ENCODE peak calls at places on chromosomes 11 and 22, in eight cellular contexts. Q is psoas muscle; B is A549; O is Jurkat, Clone E6-1; V is Peyer's patch; N is pancreas; Y is body of pancreas; R is prostate gland. F is an unnamed sample.

GRCh38 chr11:113862430-113862829 is 12.9 kb downstream of the USP28 start:
- DNase-seq in O (no peak), V (no peak), Q (no peak), B (peak; percentile 8), R (no peak), Y (no peak), N (no peak), F (no peak)

GRCh38 chr22:26889794-26890193 is 232.4 kb downstream of the MIAT start:
- DNase-seq in N (no peak), O (no peak), V (no peak), Y (no peak), B (no peak), R (no peak), Q (no peak), F (no peak)

GRCh38 chr22:36764060-36764459 is 11.9 kb downstream of the IFT27 start:
- DNase-seq in B (no peak), Y (no peak), Q (no peak), R (no peak), O (no peak), N (peak; percentile 36), V (no peak), F (no peak)

GRCh38 chr22:30609260-30610185 is 2.5 kb downstream of the TCN2 start:
- DNase-seq in Q (peak; percentile 32), O (no peak), Y (peak; percentile 65), R (no peak), N (no peak), V (no peak), B (peak; percentile 78), F (peak; percentile 70)

GRCh38 chr11:61071208-61071681 is 31.0 kb upstream of the CD5 start:
- DNase-seq in Q (no peak), Y (no peak), R (no peak), N (no peak), V (peak; percentile 62), O (peak; percentile 86), B (no peak), F (no peak)

GRCh38 chr11:111745719-111746504 is 20.3 kb downstream of the PPP2R1B start:
- DNase-seq in O (no peak), B (no peak), R (no peak), V (no peak), N (no peak), Y (no peak), Q (no peak), F (no peak)

GRCh38 chr11:57568330-57568766 is 876 bp upstream of the UBE2L6 start:
- DNase-seq in V (no peak), B (no peak), Q (no peak), Y (peak; percentile 77), N (peak; percentile 91), R (no peak), O (peak; percentile 74), F (no peak)

GRCh38 chr11:70885281-70885680 is 367.1 kb downstream of the SHANK2 start:
- DNase-seq in N (no peak), B (no peak), Y (no peak), Q (no peak), V (no peak), R (no peak), O (no peak), F (no peak)

GRCh38 chr11:69207165-69207889 is 51.6 kb downstream of the SMIM38 start:
- DNase-seq in B (no peak), Q (no peak), V (no peak), R (no peak), Y (no peak), O (no peak), N (no peak), F (no peak)

GRCh38 chr22:44357296-44357961 is 44.7 kb upstream of the SHISAL1 start:
- DNase-seq in R (no peak), O (no peak), B (no peak), Y (no peak), Q (peak; percentile 5), N (peak; percentile 19), V (no peak), F (no peak)

GRCh38 chr22:17115311-17115710 is 5.8 kb downstream of the TMEM121B start:
- DNase-seq in R (no peak), V (no peak), Y (no peak), Q (no peak), O (no peak), N (no peak), B (no peak), F (no peak)

GRCh38 chr11:117604349-117604995 is 192.5 kb downstream of the DSCAML1 start:
- DNase-seq in B (no peak), V (no peak), Y (peak; percentile 14), Q (no peak), N (no peak), R (no peak), O (no peak), F (peak; percentile 69)

GRCh38 chr11:119584193-119585037 is 144.6 kb downstream of the NECTIN1 start:
- DNase-seq in Y (peak; percentile 58), Q (peak; percentile 61), N (peak; percentile 73), O (peak; percentile 88), B (peak; percentile 28), R (peak; percentile 75), V (no peak), F (peak; percentile 78)
- H3K4me3 ChIP-seq in Y (peak overlapping the region; percentile 9), Q (peak overlapping the region; percentile 55), N (peak overlapping the region; percentile 18), O (peak overlapping the region; percentile 51), B (peak overlapping the region; percentile 46), R (peak overlapping the region; percentile 18), V (peak overlapping the region; percentile 14), F (peak overlapping the region; percentile 38)

GRCh38 chr11:37721485-37721884 is 1123.4 kb upstream of the RAG2 start:
- DNase-seq in O (no peak), B (no peak), Q (no peak), R (no peak), N (no peak), Y (no peak), V (no peak), F (no peak)
- H3K4me3 ChIP-seq in O (no peak overlapping the region), B (no peak overlapping the region), Q (no peak overlapping the region), R (no peak overlapping the region), N (no peak overlapping the region), Y (no peak overlapping the region), V (no peak overlapping the region), F (no peak overlapping the region)

GRCh38 chr22:20905415-20906386 is 11.5 kb upstream of the CRKL start:
- DNase-seq in R (no peak), Y (no peak), N (no peak), B (no peak), O (no peak), Q (no peak), V (no peak), F (no peak)

GRCh38 chr22:20903093-20903492 is 14.1 kb upstream of the CRKL start:
- DNase-seq in V (no peak), B (no peak), Y (no peak), O (no peak), Q (no peak), N (no peak), R (no peak), F (no peak)

GRCh38 chr22:20904980-20905355 is 12.2 kb upstream of the CRKL start:
- DNase-seq in B (no peak), O (no peak), R (no peak), N (no peak), Y (no peak), Q (no peak), V (no peak), F (no peak)

GRCh38 chr22:20904008-20904979 is 12.9 kb upstream of the CRKL start:
- DNase-seq in Q (no peak), B (peak; percentile 48), Y (peak; percentile 51), V (no peak), O (no peak), R (no peak), N (no peak), F (no peak)

DNA sequence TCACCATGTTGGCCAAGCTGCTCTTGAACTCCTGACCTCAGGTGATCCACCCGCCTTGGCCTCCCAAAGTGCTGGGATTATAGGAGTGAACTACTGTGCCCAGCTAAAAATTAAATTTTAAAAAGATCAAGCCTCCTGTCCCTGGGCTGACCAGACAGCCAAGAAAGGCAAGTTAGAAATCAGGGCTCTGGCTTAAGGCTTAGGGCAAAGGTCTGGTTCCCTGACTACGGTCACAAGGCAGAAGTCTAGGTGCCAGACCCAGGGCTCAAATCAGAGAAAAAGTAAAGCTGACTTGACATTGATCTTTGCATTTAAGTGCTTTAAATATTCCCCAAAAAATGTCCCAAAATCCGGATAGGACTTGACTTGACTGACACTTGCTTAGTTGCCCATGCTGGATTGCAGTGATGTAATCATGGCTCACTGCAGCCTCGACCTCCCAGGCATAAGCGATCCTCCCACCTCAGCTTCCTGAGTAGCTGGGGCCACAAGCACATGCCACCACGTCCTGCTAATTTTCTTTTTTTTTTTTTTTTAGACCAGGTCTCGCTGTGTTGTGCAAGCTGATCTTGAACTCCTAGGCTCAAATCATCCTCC is 17.3 kb upstream of the CRKL start:
- DNase-seq in Q (no peak), N (no peak), R (no peak), B (no peak), V (no peak), Y (no peak), O (no peak), F (no peak)
- H3K4me3 ChIP-seq in Q (no peak overlapping the region), N (no peak overlapping the region), R (no peak overlapping the region), B (no peak overlapping the region), V (no peak overlapping the region), Y (no peak overlapping the region), O (no peak overlapping the region), F (no peak overlapping the region)

GRCh38 chr22:23836281-23836680 is 2.5 kb downstream of the DERL3 start:
- DNase-seq in Q (peak; percentile 56), R (no peak), B (no peak), N (peak; percentile 49), O (no peak), Y (no peak), V (peak; percentile 49), F (no peak)

GRCh38 chr22:23837911-23838685 is 708 bp downstream of the DERL3 start:
- DNase-seq in Y (no peak), V (no peak), R (no peak), N (no peak), B (no peak), O (no peak), Q (peak; percentile 53), F (peak; percentile 67)

GRCh38 chr22:23835773-23836144 is 3.0 kb downstream of the DERL3 start:
- DNase-seq in B (no peak), Y (no peak), V (no peak), R (no peak), N (peak; percentile 53), O (no peak), Q (peak; percentile 75), F (peak; percentile 75)

GRCh38 chr22:23837496-23837859 is 1.3 kb downstream of the DERL3 start:
- DNase-seq in N (no peak), Y (no peak), V (no peak), O (no peak), B (no peak), R (no peak), Q (peak; percentile 54), F (no peak)

DNA sequence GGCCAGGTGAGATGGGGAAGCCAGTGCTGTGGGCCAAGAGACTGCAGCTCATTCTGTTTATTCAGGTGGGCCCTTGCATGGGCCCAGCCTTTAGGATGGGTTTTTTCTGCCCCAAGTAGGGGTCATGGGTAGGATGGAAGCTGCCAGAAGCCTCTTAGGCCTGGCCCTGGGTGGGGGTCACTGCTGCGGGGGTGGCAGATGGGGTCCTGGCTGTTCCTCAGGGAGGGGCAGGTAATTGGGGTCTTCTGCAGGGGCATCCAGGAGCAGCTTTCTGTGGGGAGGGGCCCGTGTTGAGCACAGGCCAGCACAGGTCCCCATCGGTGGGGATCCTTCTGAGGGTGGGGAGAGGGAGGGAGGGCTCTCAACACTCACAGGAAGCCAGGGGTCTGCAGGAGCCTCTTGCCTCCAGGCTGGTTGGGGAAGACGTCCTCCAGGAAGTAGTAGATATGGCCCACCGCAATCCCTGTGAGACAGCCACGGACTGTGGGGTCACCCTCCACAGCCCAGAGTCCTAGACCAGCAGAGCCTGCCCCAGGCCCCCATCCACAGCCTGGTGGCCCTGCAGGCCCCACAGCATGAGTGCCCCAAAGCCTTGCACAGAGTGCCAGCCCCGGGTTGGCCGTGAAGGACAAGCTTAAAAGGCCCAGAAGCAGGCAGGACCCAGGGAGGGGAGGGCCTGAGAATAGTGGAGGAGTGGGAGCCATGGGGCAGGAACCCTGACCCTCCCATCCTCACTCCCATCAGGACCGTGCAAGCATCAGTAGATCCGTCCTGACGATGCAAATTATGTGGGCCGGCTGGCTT is 1.9 kb downstream of the DERL3 start:
- DNase-seq in Y (no peak), N (peak; percentile 44), R (no peak), V (no peak), O (no peak), B (no peak), Q (peak; percentile 43), F (peak; percentile 59)
- H3K4me3 ChIP-seq in Y (no peak overlapping the region), N (no peak overlapping the region), R (no peak overlapping the region), V (peak overlapping the region; percentile 52), O (no peak overlapping the region), B (no peak overlapping the region), Q (no peak overlapping the region), F (no peak overlapping the region)

F was measured in right cardiac atrium.